ENCODE peak calls at places on chromosomes 1 and 21, in five cellular contexts. I, J, P, F and H are unnamed samples.

GRCh38 chr1:38433097-38433722 is 386.6 kb upstream of the POU3F1 start:
- DNase-seq in P (no peak), F (no peak), J (no peak), I (no peak), H (no peak)

GRCh38 chr21:33924766-33925100 is 9.1 kb upstream of the ATP5PO start:
- DNase-seq in F (no peak), I (no peak), J (no peak), P (no peak), H (no peak)

GRCh38 chr21:14900611-14901010 is 164.2 kb downstream of the NRIP1 start:
- DNase-seq in I (no peak), J (no peak), P (no peak), F (no peak), H (no peak)

GRCh38 chr1:74549947-74550346 is 37.5 kb upstream of the LRRC53 start:
- DNase-seq in I (no peak), J (no peak), F (no peak), P (no peak), H (no peak)

GRCh38 chr1:175146535-175147213 is 45.9 kb downstream of the KIAA0040 start:
- DNase-seq in J (no peak), F (peak; percentile 78), I (peak; percentile 32), P (peak; percentile 13), H (peak; percentile 41)

GRCh38 chr1:37763791-37764741 is 854 bp downstream of the EPHA10 start:
- DNase-seq in P (peak; percentile 40), F (peak; percentile 36), J (no peak), I (no peak), H (no peak)

GRCh38 chr21:35234725-35235124 is 185.6 kb upstream of the RUNX1 start:
- DNase-seq in J (no peak), I (no peak), P (no peak), F (peak; percentile 22), H (no peak)

GRCh38 chr1:46171872-46172271 is 3.0 kb upstream of the TSPAN1 start:
- DNase-seq in F (no peak), J (no peak), P (no peak), I (no peak), H (no peak)

GRCh38 chr1:36322786-36323635 is 434 bp downstream of the EVA1B start:
- DNase-seq in J (no peak), I (peak; percentile 24), F (peak; percentile 48), P (no peak), H (no peak)

GRCh38 chr1:204977327-204977726 is 65.7 kb upstream of the CNTN2 start:
- DNase-seq in I (no peak), P (no peak), F (no peak), J (no peak), H (no peak)

GRCh38 chr1:18634276-18634675 is 3.6 kb downstream of the PAX7 start:
- DNase-seq in P (no peak), I (no peak), F (no peak), J (no peak), H (no peak)

GRCh38 chr1:110421159-110421777 is 13.8 kb upstream of the LAMTOR5 start:
- DNase-seq in I (no peak), P (no peak), J (peak; percentile 23), F (no peak), H (no peak)

GRCh38 chr1:235650341-235651169 is 971 bp upstream of the GNG4 start:
- DNase-seq in I (no peak), P (no peak), J (no peak), F (peak; percentile 38), H (no peak)

GRCh38 chr1:194437135-194437534 is 1250.7 kb upstream of the B3GALT2 start:
- DNase-seq in P (no peak), I (no peak), F (no peak), J (no peak), H (no peak)

GRCh38 chr1:40076895-40077312 is 20.1 kb downstream of the PPT1 start:
- DNase-seq in F (no peak), I (no peak), J (peak; percentile 88), P (peak; percentile 7), H (no peak)

GRCh38 chr1:16420719-16421118 is 16.5 kb downstream of the SPATA21 start:
- DNase-seq in J (no peak), I (no peak), F (peak; percentile 71), P (no peak), H (no peak)

GRCh38 chr1:11602981-11603380 is 51.2 kb downstream of the FBXO2 start:
- DNase-seq in F (no peak), J (no peak), P (no peak), I (no peak), H (no peak)

GRCh38 chr1:11796036-11796828 is 9.5 kb downstream of the MTHFR start:
- DNase-seq in I (no peak), J (no peak), P (no peak), F (no peak), H (no peak)

GRCh38 chr1:180674603-180675530 is 43.0 kb downstream of the XPR1 start:
- DNase-seq in P (no peak), F (no peak), I (no peak), J (no peak), H (no peak)

GRCh38 chr1:219555031-219555667 is 57.8 kb downstream of the ZC3H11B start:
- DNase-seq in P (no peak), J (no peak), F (no peak), I (no peak), H (no peak)

GRCh38 chr1:98962156-98962555 is 42.5 kb downstream of the PLPPR5 start:
- DNase-seq in I (no peak), P (no peak), F (no peak), J (no peak), H (no peak)

GRCh38 chr21:34345091-34345871 is 18.5 kb upstream of the KCNE2 start:
- DNase-seq in I (no peak), F (no peak), P (no peak), J (no peak), H (no peak)

GRCh38 chr1:66532798-66533783 is 862 bp upstream of the SGIP1 start:
- DNase-seq in J (peak; percentile 66), P (no peak), F (peak; percentile 8), I (no peak), H (no peak)

GRCh38 chr1:5239911-5240310 is 585.5 kb downstream of the AJAP1 start:
- DNase-seq in J (no peak), P (no peak), I (no peak), F (no peak), H (no peak)

GRCh38 chr1:19484793-19485361 is 462 bp downstream of the CAPZB start:
- DNase-seq in J (no peak), I (no peak), F (no peak), P (no peak), H (peak; percentile 56)